ENCODE peak calls at places on chromosomes 6 and 20, in eight cellular contexts. W, O, F, S, R, M, C and A are unnamed samples.

GRCh38 chr6:107740496-107741190 is 83.5 kb downstream of the SCML4 start:
- DNase-seq in M (no peak), O (no peak), S (no peak), W (no peak), C (no peak), F (no peak), R (no peak), A (no peak)

GRCh38 chr6:122817362-122817761 is 28.3 kb downstream of the SMPDL3A start:
- DNase-seq in S (no peak), O (no peak), F (no peak), M (no peak), C (no peak), W (no peak), R (no peak), A (no peak)

GRCh38 chr6:169912266-169913095 is 161.1 kb downstream of the ERMARD start:
- DNase-seq in W (no peak), R (no peak), M (no peak), F (no peak), S (no peak), O (no peak), C (no peak), A (no peak)

GRCh38 chr6:34289137-34289536 is 40.3 kb upstream of the SMIM29 start:
- DNase-seq in F (no peak), C (no peak), R (no peak), W (no peak), M (no peak), S (no peak), O (no peak), A (no peak)

GRCh38 chr6:958531-958930 is 265.6 kb upstream of the EXOC2 start:
- DNase-seq in C (peak; percentile 88), O (no peak), F (no peak), S (no peak), R (no peak), W (no peak), M (peak; percentile 74), A (no peak)

GRCh38 chr20:58690851-58691250 is 1.7 kb upstream of the NPEPL1 start:
- DNase-seq in C (peak; percentile 58), R (no peak), S (no peak), F (no peak), W (peak; percentile 24), M (peak; percentile 19), O (no peak), A (no peak)

GRCh38 chr6:150535818-150536220 is 63.9 kb upstream of the PLEKHG1 start:
- DNase-seq in M (no peak), C (no peak), W (no peak), F (no peak), R (no peak), O (no peak), S (no peak), A (no peak)

GRCh38 chr20:1010659-1011058 is 8.5 kb upstream of the RSPO4 start:
- DNase-seq in W (no peak), C (no peak), R (no peak), M (no peak), S (no peak), O (no peak), F (no peak), A (no peak)

DNA sequence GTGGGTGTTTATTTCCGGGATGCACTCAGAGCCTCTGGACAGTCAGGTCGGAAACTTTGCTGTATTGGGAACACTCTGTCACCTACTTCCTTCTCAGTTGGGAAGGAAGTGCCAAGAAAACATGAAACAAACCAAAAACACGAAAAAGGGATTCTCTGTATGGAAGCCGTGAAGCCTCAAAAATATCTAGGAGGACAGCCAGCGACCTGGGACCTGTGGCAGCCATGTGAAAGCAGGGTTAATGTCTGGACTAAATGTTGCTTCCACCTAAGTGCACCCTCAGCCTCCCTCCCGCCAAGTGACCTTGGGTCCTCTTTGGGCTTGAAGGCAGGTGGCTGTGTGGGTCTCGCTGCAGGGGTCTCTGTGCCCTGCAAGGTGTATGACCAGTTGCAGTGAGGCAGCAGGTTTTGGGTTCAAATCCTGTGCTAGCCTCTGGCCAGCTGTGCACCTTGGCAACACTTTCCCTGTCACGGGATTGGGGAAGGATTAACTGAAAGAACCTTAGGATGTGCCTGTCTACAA is 846 bp downstream of the MAVS start:
- DNase-seq in O (no peak), R (no peak), M (no peak), F (no peak), S (no peak), W (no peak), C (peak; percentile 23), A (no peak)
- H3K27ac ChIP-seq in O (peak overlapping the region; percentile 90), R (peak overlapping the region; percentile 94), M (peak overlapping the region; percentile 55), F (peak overlapping the region; percentile 75), S (no peak overlapping the region), W (peak overlapping the region; percentile 94), C (peak overlapping the region; percentile 83), A (peak overlapping the region; percentile 93)

GRCh38 chr20:41145821-41146620 is 8.7 kb downstream of the PLCG1 start:
- DNase-seq in O (no peak), M (no peak), S (no peak), R (peak; percentile 32), F (no peak), W (peak; percentile 44), C (no peak), A (peak; percentile 57)
- H3K27ac ChIP-seq in O (no peak overlapping the region), M (no peak overlapping the region), S (no peak overlapping the region), R (peak overlapping the region; percentile 72), F (peak overlapping the region; percentile 48), W (peak overlapping the region; percentile 69), C (no peak overlapping the region), A (peak overlapping the region; percentile 64)

DNA sequence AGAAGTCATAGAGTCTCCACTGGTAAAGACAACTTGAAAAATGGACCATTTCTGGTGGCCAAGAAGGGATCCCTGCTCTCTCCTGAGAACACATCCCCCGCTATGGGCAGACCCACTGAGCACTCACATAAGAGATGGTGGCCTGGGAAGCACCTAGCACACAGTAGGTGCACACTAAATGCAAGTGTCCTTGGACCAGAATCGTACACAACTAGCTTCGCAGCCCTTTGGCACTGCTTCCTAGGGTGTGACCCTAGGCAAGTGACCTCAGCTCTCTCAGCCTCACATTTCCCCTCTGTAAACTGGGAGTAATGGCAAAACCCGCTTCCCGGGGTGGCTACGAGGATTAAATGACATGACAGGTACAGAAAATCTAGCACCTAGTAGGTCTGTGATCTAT is 35.1 kb downstream of the KCNB1 start:
- DNase-seq in S (no peak), M (no peak), R (no peak), W (no peak), C (no peak), F (no peak), O (no peak), A (no peak)
- H3K27ac ChIP-seq in S (no peak overlapping the region), M (no peak overlapping the region), R (no peak overlapping the region), W (peak overlapping the region; percentile 55), C (no peak overlapping the region), F (no peak overlapping the region), O (no peak overlapping the region), A (no peak overlapping the region)

GRCh38 chr6:68633654-68634502 is 1.2 kb upstream of the ADGRB3 start:
- DNase-seq in R (no peak), S (no peak), M (no peak), F (no peak), C (no peak), O (no peak), W (no peak), A (no peak)
- H3K27ac ChIP-seq in R (peak overlapping the region; percentile 94), S (no peak overlapping the region), M (no peak overlapping the region), F (no peak overlapping the region), C (no peak overlapping the region), O (no peak overlapping the region), W (peak overlapping the region; percentile 77), A (peak overlapping the region; percentile 91)